ENCODE peak calls at places on chromosomes 5 and 9, in seven cellular contexts. R is coronary artery, M is Peyer's patch, K is ovary, E is AG10803, X is progenitor cell of endocrine pancreas, C is lower lobe of right lung. T is an unnamed sample.

GRCh38 chr5:143966280-143966679 is 154.3 kb downstream of the HMHB1 start:
- DNase-seq in R (no peak), M (no peak), K (no peak), E (no peak), X (no peak), C (no peak), T (no peak)

GRCh38 chr5:159310492-159310891 is 19.8 kb downstream of the IL12B start:
- DNase-seq in R (no peak), M (peak), K (peak), E (no peak), X (peak), C (peak), T (no peak)

GRCh38 chr5:29780401-29780800 is 1413.1 kb upstream of the CDH6 start:
- DNase-seq in R (no peak), M (no peak), K (no peak), E (no peak), X (no peak), C (no peak), T (no peak)

GRCh38 chr5:64707191-64707590 is 16.9 kb downstream of the SHISAL2B start:
- DNase-seq in R (no peak), M (no peak), K (no peak), E (no peak), X (no peak), C (no peak), T (no peak)

GRCh38 chr5:65086234-65086886 is 317.6 kb downstream of the CWC27 start:
- DNase-seq in R (no peak), M (no peak), K (no peak), E (no peak), X (no peak), C (no peak), T (no peak)

GRCh38 chr5:96242536-96242935 is 190.5 kb downstream of the PCSK1 start:
- DNase-seq in R (no peak), M (no peak), K (no peak), E (no peak), X (no peak), C (no peak), T (no peak)

GRCh38 chr9:112556497-112557085 is 70.0 kb downstream of the KIAA1958 start:
- DNase-seq in R (no peak), M (no peak), K (no peak), E (peak), X (no peak), C (no peak), T (no peak)

GRCh38 chr5:9513825-9514224 is 32.0 kb downstream of the SEMA5A start:
- DNase-seq in R (no peak), M (no peak), K (no peak), E (peak), X (no peak), C (no peak), T (no peak)

GRCh38 chr5:54673523-54674225 is 156.1 kb downstream of the SNX18 start:
- DNase-seq in R (no peak), M (no peak), K (peak), E (no peak), X (no peak), C (peak), T (peak)

GRCh38 chr9:5073701-5074100 is 88.6 kb downstream of the JAK2 start:
- DNase-seq in R (no peak), M (no peak), K (no peak), E (peak), X (no peak), C (no peak), T (no peak)

GRCh38 chr9:135100241-135101067 is 13.0 kb downstream of the OLFM1 start:
- DNase-seq in R (no peak), M (no peak), K (no peak), E (no peak), X (no peak), C (no peak), T (no peak)

GRCh38 chr5:148970876-148971275 is 92.0 kb downstream of the SH3TC2 start:
- DNase-seq in R (no peak), M (no peak), K (no peak), E (no peak), X (no peak), C (no peak), T (no peak)

GRCh38 chr9:93091453-93092081 is 4.5 kb upstream of the CARD19 start:
- DNase-seq in R (peak), M (peak), K (peak), E (peak), X (no peak), C (peak), T (no peak)

GRCh38 chr9:100350188-100350587 is 2.6 kb downstream of the TEX10 start:
- DNase-seq in R (no peak), M (no peak), K (no peak), E (no peak), X (no peak), C (no peak), T (no peak)

GRCh38 chr5:17123010-17123409 is 94.4 kb upstream of the BASP1 start:
- DNase-seq in R (no peak), M (no peak), K (peak), E (peak), X (no peak), C (no peak), T (no peak)

GRCh38 chr9:107749787-107750444 is 260.3 kb upstream of the KLF4 start:
- DNase-seq in R (peak), M (peak), K (peak), E (peak), X (no peak), C (peak), T (no peak)

GRCh38 chr5:58497956-58498942 is 7.0 kb downstream of the GAPT start:
- DNase-seq in R (no peak), M (no peak), K (no peak), E (peak), X (peak), C (no peak), T (no peak)

GRCh38 chr5:58493136-58493535 is 1.9 kb downstream of the GAPT start:
- DNase-seq in R (no peak), M (no peak), K (no peak), E (no peak), X (no peak), C (no peak), T (no peak)

GRCh38 chr5:58499231-58499630 is 8.0 kb downstream of the GAPT start:
- DNase-seq in R (no peak), M (no peak), K (no peak), E (no peak), X (no peak), C (no peak), T (no peak)

GRCh38 chr5:58499951-58500350 is 8.7 kb downstream of the GAPT start:
- DNase-seq in R (no peak), M (no peak), K (no peak), E (no peak), X (no peak), C (no peak), T (no peak)

DNA sequence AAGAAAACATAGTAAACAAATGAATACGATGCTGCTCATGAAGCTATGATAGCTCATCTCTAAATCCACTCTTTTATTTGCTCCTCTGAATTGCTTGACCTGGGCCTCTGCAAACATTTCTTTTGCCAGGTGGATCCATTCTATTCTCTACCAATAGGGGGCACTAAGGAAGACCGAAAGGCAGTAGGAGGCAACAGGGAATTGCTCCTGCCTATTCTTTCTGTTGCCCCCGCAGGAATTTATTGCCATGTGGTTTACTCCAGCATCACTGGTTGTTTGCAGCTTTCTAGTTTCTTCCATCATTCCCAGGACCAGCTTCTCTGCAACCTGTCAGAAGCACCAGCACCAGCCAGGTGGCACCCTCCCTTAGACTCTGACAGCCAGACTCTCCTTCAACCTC is 5.3 kb downstream of the GAPT start:
- DNase-seq in R (no peak), M (no peak), K (no peak), E (no peak), X (no peak), C (no peak), T (no peak)
- TF ChIP-seq CTCF in R (no peak), M (no peak), K (no peak), E (no peak), X (peak), C (peak), T (no peak)

GRCh38 chr9:109138421-109138820 is 18.7 kb upstream of the TMEM245 start:
- DNase-seq in R (no peak), M (no peak), K (no peak), E (no peak), X (no peak), C (no peak), T (no peak)

GRCh38 chr9:109145062-109145461 is 22.0 kb downstream of the FRRS1L start:
- DNase-seq in R (no peak), M (peak), K (no peak), E (no peak), X (no peak), C (no peak), T (no peak)

GRCh38 chr9:109139851-109140250 is 20.1 kb upstream of the TMEM245 start:
- DNase-seq in R (no peak), M (no peak), K (no peak), E (no peak), X (no peak), C (no peak), T (no peak)

GRCh38 chr9:109141375-109141774 is 21.6 kb upstream of the TMEM245 start:
- DNase-seq in R (no peak), M (no peak), K (no peak), E (no peak), X (no peak), C (no peak), T (no peak)

GRCh38 chr9:109143881-109144562 is 23.0 kb downstream of the FRRS1L start:
- DNase-seq in R (no peak), M (no peak), K (no peak), E (peak), X (no peak), C (no peak), T (no peak)
- TF ChIP-seq CTCF in R (no peak), M (peak), K (no peak), E (peak), X (peak), C (peak), T (no peak)

GRCh38 chr5:84255318-84255717 is 129.4 kb downstream of the EDIL3 start:
- DNase-seq in R (no peak), M (no peak), K (no peak), E (peak), X (no peak), C (no peak), T (no peak)
- TF ChIP-seq CTCF in R (no peak), M (no peak), K (no peak), E (peak), X (peak), C (no peak), T (no peak)

GRCh38 chr5:142922223-142922952 is 152.2 kb downstream of the ARHGAP26 start:
- DNase-seq in R (no peak), M (no peak), K (no peak), E (peak), X (no peak), C (no peak), T (no peak)
- TF ChIP-seq CTCF in R (peak), M (peak), K (no peak), E (peak), X (peak), C (peak), T (peak)

GRCh38 chr9:130408669-130409068 is 36.1 kb upstream of the ASS1 start:
- DNase-seq in R (no peak), M (no peak), K (no peak), E (no peak), X (no peak), C (no peak), T (no peak)
- TF ChIP-seq CTCF in R (no peak), M (peak), K (no peak), E (no peak), X (no peak), C (no peak), T (no peak)

T was measured in natural killer cell.